ENCODE peak calls at places on chromosome 3, in ten cellular contexts. W is fibroblast of lung, D is uterus, C is colonic mucosa, X is neural progenitor cell, K is IMR-90, G is cardiac fibroblast, B is heart right ventricle, F is tibial artery, R is heart left ventricle. Q is an unnamed sample.

GRCh38 chr3:180433172-180433571 is 168.8 kb upstream of the TTC14 start:
- DNase-seq in F (no peak), C (no peak), X (no peak), K (peak), G (peak), R (no peak), B (no peak), D (no peak), W (no peak), Q (no peak)

GRCh38 chr3:72494076-72495000 is 353.9 kb downstream of the SHQ1 start:
- DNase-seq in R (no peak), W (peak), B (no peak), G (peak), F (no peak), K (peak), X (no peak), C (no peak), D (no peak), Q (no peak)

GRCh38 chr3:111750278-111750884 is 108.7 kb upstream of the PHLDB2 start:
- DNase-seq in D (no peak), W (no peak), C (no peak), K (no peak), R (no peak), X (no peak), G (no peak), B (no peak), F (no peak), Q (no peak)

GRCh38 chr3:152225176-152225575 is 43.6 kb upstream of the MBNL1 start:
- DNase-seq in B (no peak), K (peak), D (no peak), C (no peak), G (no peak), F (no peak), R (no peak), X (no peak), W (peak), Q (no peak)

GRCh38 chr3:45617430-45618080 is 23.0 kb downstream of the LIMD1 start:
- DNase-seq in G (no peak), F (no peak), D (no peak), B (no peak), C (peak), W (no peak), K (no peak), R (no peak), X (no peak), Q (no peak)

GRCh38 chr3:73546961-73547360 is 77.8 kb downstream of the PDZRN3 start:
- DNase-seq in W (peak), R (no peak), C (no peak), D (no peak), B (no peak), G (peak), X (no peak), K (peak), F (no peak), Q (no peak)

GRCh38 chr3:68560728-68561127 is 371.6 kb downstream of the TAFA4 start:
- DNase-seq in F (no peak), R (no peak), X (no peak), C (no peak), K (no peak), B (no peak), G (no peak), D (no peak), W (no peak), Q (no peak)

GRCh38 chr3:62277470-62277869 is 95.9 kb downstream of the FEZF2 start:
- DNase-seq in R (no peak), G (no peak), D (no peak), C (no peak), W (no peak), F (no peak), K (no peak), B (no peak), X (no peak), Q (no peak)

GRCh38 chr3:192835818-192836468 is 81.7 kb downstream of the MB21D2 start:
- DNase-seq in W (peak), C (no peak), K (peak), B (no peak), D (peak), F (no peak), X (no peak), R (peak), G (peak), Q (peak)

GRCh38 chr3:10950476-10951294 is 41.9 kb upstream of the SLC6A1 start:
- DNase-seq in D (peak), X (peak), K (peak), W (peak), G (peak), R (no peak), F (no peak), B (peak), C (no peak), Q (no peak)

GRCh38 chr3:128922804-128923459 is 43.5 kb downstream of the ACAD9 start:
- DNase-seq in K (no peak), G (no peak), X (no peak), F (no peak), W (no peak), C (no peak), R (no peak), D (no peak), B (no peak), Q (no peak)

GRCh38 chr3:71423151-71423906 is 160.2 kb downstream of the FOXP1 start:
- DNase-seq in F (no peak), X (peak), G (peak), W (peak), D (no peak), R (peak), K (no peak), B (peak), C (peak), Q (no peak)
- H3K4me3 ChIP-seq in F (no peak), X (no peak), G (no peak), W (no peak), D (no peak), R (no peak), K (no peak), B (no peak), C (no peak), Q (no peak)

GRCh38 chr3:155354658-155355057 is 61.2 kb upstream of the STRIT1 start:
- DNase-seq in C (no peak), X (no peak), F (no peak), G (no peak), R (no peak), D (no peak), W (no peak), K (no peak), B (no peak), Q (no peak)

GRCh38 chr3:155352900-155353490 is 59.5 kb upstream of the STRIT1 start:
- DNase-seq in D (no peak), X (peak), G (peak), B (no peak), F (no peak), C (no peak), W (peak), R (no peak), K (peak), Q (peak)

GRCh38 chr3:155360281-155360680 is 66.8 kb upstream of the STRIT1 start:
- DNase-seq in F (no peak), G (no peak), C (no peak), K (no peak), R (no peak), D (no peak), X (no peak), B (no peak), W (no peak), Q (no peak)

DNA sequence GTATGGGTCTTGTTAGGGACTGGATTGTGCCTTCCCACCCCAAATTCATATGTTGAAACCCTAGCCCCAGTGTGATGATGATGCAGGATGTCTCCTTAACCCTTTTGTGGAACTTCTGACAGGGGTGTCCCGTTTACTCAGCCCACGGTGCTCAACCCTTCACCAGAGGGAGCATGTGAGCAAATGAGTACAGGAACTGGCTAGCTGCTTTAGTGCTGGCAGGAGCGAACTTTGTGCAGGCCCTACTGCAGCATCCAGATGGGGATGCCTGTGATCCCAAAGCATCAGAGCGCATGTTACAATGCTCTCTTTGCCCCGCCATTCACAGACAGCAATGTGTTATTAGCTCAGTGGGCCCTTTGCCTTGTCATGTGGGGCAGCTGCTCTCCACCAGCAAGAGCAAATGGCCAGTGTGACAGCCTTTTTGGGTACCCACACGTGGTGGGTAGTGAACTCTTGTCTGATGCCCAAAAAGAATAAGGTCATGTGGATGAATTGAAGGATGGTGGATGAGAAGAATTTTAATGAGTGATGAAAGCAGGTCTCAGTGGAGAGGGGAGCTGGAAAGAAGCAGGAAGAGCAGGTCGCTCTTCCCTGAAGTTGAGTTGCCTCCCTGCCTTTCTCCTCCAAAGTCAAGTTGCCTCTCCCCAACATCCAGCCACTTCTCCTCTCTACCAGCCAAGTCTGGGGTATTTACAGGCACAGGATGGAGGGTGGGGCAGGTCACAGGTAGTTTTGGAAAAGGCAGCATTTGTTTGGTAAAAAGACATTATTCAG is 63.3 kb upstream of the STRIT1 start:
- DNase-seq in G (no peak), X (peak), K (no peak), W (no peak), R (peak), C (no peak), B (no peak), F (no peak), D (no peak), Q (no peak)
- TF ChIP-seq CTCF in G (peak), X (peak), K (no peak), W (peak), R (no peak), C (no peak), B (no peak), F (no peak), D (no peak), Q (peak)

DNA sequence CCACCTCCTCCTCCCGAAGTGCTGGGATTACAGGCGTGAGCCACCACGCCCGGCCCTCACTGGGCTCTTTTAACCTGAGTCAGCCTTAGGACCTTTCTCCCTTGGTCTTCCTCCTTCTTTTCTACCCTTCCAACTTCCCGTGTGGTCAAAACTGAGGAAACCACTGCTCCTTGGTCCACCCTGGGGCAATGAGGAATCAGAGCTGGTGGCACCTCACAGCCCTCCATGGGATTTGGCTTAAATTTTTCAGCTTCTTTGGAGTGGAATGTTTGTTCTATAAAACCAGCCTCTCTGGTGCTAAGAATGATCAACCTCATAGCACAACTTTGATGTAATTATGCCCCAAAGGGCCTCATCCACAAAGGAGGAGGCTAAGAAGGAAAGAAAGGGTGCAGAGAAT is 76.6 kb upstream of the CFAP20DC start:
- DNase-seq in X (no peak), K (no peak), W (no peak), R (no peak), B (no peak), F (no peak), G (no peak), C (no peak), D (no peak), Q (no peak)
- H3K4me3 ChIP-seq in X (no peak), K (no peak), W (no peak), R (no peak), B (no peak), F (no peak), G (no peak), C (no peak), D (no peak), Q (no peak)

GRCh38 chr3:135930243-135930642 is 35.3 kb upstream of the PPP2R3A start:
- DNase-seq in D (no peak), K (no peak), C (no peak), R (no peak), W (no peak), X (no peak), F (no peak), G (no peak), B (no peak), Q (no peak)

GRCh38 chr3:135927170-135927569 is 38.4 kb upstream of the PPP2R3A start:
- DNase-seq in B (no peak), C (no peak), F (no peak), R (no peak), W (no peak), D (no peak), G (peak), K (peak), X (no peak), Q (no peak)

GRCh38 chr3:135926664-135927063 is 38.9 kb upstream of the PPP2R3A start:
- DNase-seq in R (no peak), D (no peak), F (no peak), B (no peak), K (no peak), G (no peak), X (no peak), C (no peak), W (no peak), Q (no peak)

GRCh38 chr3:135924506-135924905 is 41.0 kb upstream of the PPP2R3A start:
- DNase-seq in G (no peak), X (no peak), B (no peak), D (no peak), W (no peak), F (no peak), K (no peak), C (no peak), R (no peak), Q (no peak)

DNA sequence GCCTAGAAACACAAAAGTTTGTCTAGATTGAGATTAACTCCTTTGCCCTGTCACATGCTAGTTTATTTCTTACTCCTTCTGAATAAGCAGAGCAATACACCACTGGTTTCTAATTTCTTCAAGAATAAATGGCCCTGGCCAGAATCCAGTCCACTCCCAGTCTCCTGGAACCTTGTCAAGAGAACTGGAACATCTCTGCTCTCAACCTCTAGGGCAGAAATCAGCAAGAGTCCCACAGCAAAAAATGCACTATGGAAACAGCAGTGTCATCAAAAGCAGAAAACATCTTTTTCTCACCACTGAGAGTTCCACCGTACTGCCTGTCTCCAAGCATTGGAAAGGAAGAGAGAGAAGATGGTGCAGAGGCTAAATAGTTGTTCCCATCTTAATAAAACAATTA is 35.9 kb upstream of the PPP2R3A start:
- DNase-seq in F (peak), W (peak), B (peak), G (peak), X (no peak), R (peak), K (peak), D (peak), C (no peak), Q (no peak)
- TF ChIP-seq CTCF in F (no peak), W (peak), B (no peak), G (peak), X (no peak), R (no peak), K (no peak), D (peak), C (no peak), Q (peak)

GRCh38 chr3:24156466-24156865 is 211.4 kb downstream of the NR1D2 start:
- DNase-seq in K (peak), D (no peak), F (no peak), R (no peak), X (no peak), G (peak), W (no peak), C (no peak), B (no peak), Q (no peak)

GRCh38 chr3:24154751-24155150 is 209.7 kb downstream of the NR1D2 start:
- DNase-seq in C (no peak), W (no peak), F (no peak), R (no peak), D (no peak), K (no peak), B (no peak), G (no peak), X (no peak), Q (no peak)

GRCh38 chr3:24155291-24155690 is 210.2 kb downstream of the NR1D2 start:
- DNase-seq in F (no peak), K (no peak), B (no peak), D (no peak), C (no peak), X (no peak), G (no peak), W (no peak), R (no peak), Q (no peak)

GRCh38 chr3:24151595-24151994 is 206.5 kb downstream of the NR1D2 start:
- DNase-seq in R (no peak), D (no peak), X (no peak), B (no peak), K (peak), G (peak), W (no peak), C (no peak), F (no peak), Q (no peak)

GRCh38 chr3:24154003-24154695 is 209.1 kb downstream of the NR1D2 start:
- DNase-seq in R (no peak), F (no peak), W (peak), G (no peak), D (no peak), K (no peak), C (no peak), X (no peak), B (no peak), Q (no peak)
- H3K4me3 ChIP-seq in R (no peak), F (no peak), W (no peak), G (no peak), D (no peak), K (no peak), C (no peak), X (no peak), B (no peak), Q (no peak)